ENCODE peak calls at places on chromosomes 13 and 19, in four cellular contexts. A, O, T and V are unnamed samples.

GRCh38 chr19:55446060-55446459 is 3.0 kb upstream of the SHISA7 start:
- DNase-seq in A (no peak), O (no peak), T (no peak), V (no peak)

GRCh38 chr19:6967962-6968361 is 53.3 kb downstream of the MBD3L2B start:
- DNase-seq in A (no peak), O (no peak), T (no peak), V (no peak)

GRCh38 chr13:51045450-51045849 is 65.6 kb downstream of the C13orf42 start:
- DNase-seq in A (no peak), O (no peak), T (no peak), V (no peak)

GRCh38 chr13:26991508-26992181 is 180.0 kb downstream of the USP12 start:
- DNase-seq in A (no peak), O (no peak), T (no peak), V (no peak)

GRCh38 chr19:8147579-8147978 is 1.8 kb downstream of the FBN3 start:
- DNase-seq in A (no peak), O (no peak), T (no peak), V (no peak)

GRCh38 chr19:30393729-30394480 is 21.7 kb downstream of the ZNF536 start:
- DNase-seq in A (no peak), O (no peak), T (no peak), V (no peak)

GRCh38 chr13:33080962-33081655 is 64.9 kb downstream of the KL start:
- DNase-seq in A (no peak), O (peak), T (no peak), V (peak)

GRCh38 chr19:50896591-50897190 is 14.5 kb downstream of the KLK4 start:
- DNase-seq in A (peak), O (peak), T (no peak), V (peak)

GRCh38 chr13:50686547-50686946 is 156.9 kb downstream of the DLEU7 start:
- DNase-seq in A (no peak), O (no peak), T (no peak), V (no peak)

GRCh38 chr13:93259527-93260080 is 33.0 kb downstream of the GPC6 start:
- DNase-seq in A (no peak), O (no peak), T (no peak), V (peak)

GRCh38 chr19:10747271-10747670 is 29.4 kb downstream of the DNM2 start:
- DNase-seq in A (peak), O (no peak), T (no peak), V (no peak)

GRCh38 chr19:8209965-8210659 is 942 bp downstream of the CERS4 start:
- DNase-seq in A (no peak), O (no peak), T (no peak), V (no peak)

GRCh38 chr13:50106559-50106958 is 91.3 kb downstream of the KCNRG start:
- DNase-seq in A (no peak), O (no peak), T (no peak), V (no peak)

GRCh38 chr19:32166238-32166637 is 179.2 kb upstream of the ZNF507 start:
- DNase-seq in A (no peak), O (no peak), T (no peak), V (no peak)

GRCh38 chr13:105982219-105982618 is 553.2 kb downstream of the EFNB2 start:
- DNase-seq in A (no peak), O (no peak), T (no peak), V (no peak)

GRCh38 chr13:63291701-63292100 is 1876.1 kb upstream of the PCDH20 start:
- DNase-seq in A (no peak), O (no peak), T (no peak), V (no peak)

GRCh38 chr19:19510432-19510831 is 4.9 kb downstream of the TSSK6 start:
- DNase-seq in A (no peak), O (no peak), T (no peak), V (no peak)

GRCh38 chr13:45472171-45472705 is 7.5 kb downstream of the COG3 start:
- DNase-seq in A (no peak), O (peak), T (no peak), V (peak)

GRCh38 chr19:47663911-47664771 is 49.1 kb upstream of the EHD2 start:
- DNase-seq in A (no peak), O (peak), T (no peak), V (peak)

GRCh38 chr19:15330801-15331418 is 1.4 kb downstream of the BRD4 start:
- DNase-seq in A (peak), O (peak), T (no peak), V (peak)

GRCh38 chr13:114304346-114305034 is 9.8 kb upstream of the CHAMP1 start:
- DNase-seq in A (no peak), O (no peak), T (no peak), V (no peak)

GRCh38 chr19:6693681-6694080 is 23.7 kb upstream of the TNFSF14 start:
- DNase-seq in A (no peak), O (no peak), T (no peak), V (no peak)

GRCh38 chr19:42459926-42460325 is 17.2 kb upstream of the CXCL17 start:
- DNase-seq in A (no peak), O (no peak), T (no peak), V (no peak)

GRCh38 chr19:38596057-38596981 is 21.4 kb downstream of the MAP4K1 start:
- DNase-seq in A (peak), O (no peak), T (no peak), V (peak)

GRCh38 chr13:60019119-60019993 is 144.4 kb downstream of the DIAPH3 start:
- DNase-seq in A (no peak), O (peak), T (no peak), V (peak)

GRCh38 chr13:36453518-36453917 is 21.2 kb downstream of the CCNA1 start:
- DNase-seq in A (no peak), O (peak), T (no peak), V (no peak)

GRCh38 chr19:31883299-31883990 is 462.0 kb upstream of the ZNF507 start:
- DNase-seq in A (no peak), O (no peak), T (no peak), V (no peak)

GRCh38 chr19:6587093-6587820 is 3.7 kb downstream of the CD70 start:
- DNase-seq in A (no peak), O (no peak), T (no peak), V (no peak)